ENCODE peak calls at places on chromosomes 4 and X, in seven cellular contexts. L is SJSA1, H is cardiac fibroblast, N is A549, A is lower leg skin, D is OCI-LY7, M is tibial artery. C is an unnamed sample.

GRCh38 chr4:26343041-26343403 is 22.2 kb downstream of the RBPJ start:
- DNase-seq in N (no peak), A (no peak), L (no peak), H (peak), D (no peak), M (no peak), C (no peak)

GRCh38 chrX:24876782-24877315 is 138.9 kb downstream of the ARX start:
- DNase-seq in L (no peak), A (no peak), M (no peak), H (no peak), D (no peak), N (no peak), C (no peak)

GRCh38 chr4:159540501-159540900 is 437.6 kb downstream of the RAPGEF2 start:
- DNase-seq in A (no peak), M (no peak), N (no peak), H (no peak), D (no peak), L (no peak), C (peak)

GRCh38 chr4:38489924-38490639 is 173.9 kb upstream of the KLF3 start:
- DNase-seq in A (no peak), H (peak), D (no peak), N (no peak), M (no peak), L (no peak), C (no peak)

GRCh38 chr4:128502818-128503527 is 215.4 kb upstream of the PGRMC2 start:
- DNase-seq in A (no peak), D (no peak), H (no peak), N (no peak), M (no peak), L (no peak), C (no peak)

GRCh38 chrX:13103111-13103913 is 58.9 kb upstream of the FAM9C start:
- DNase-seq in A (no peak), M (no peak), N (no peak), L (no peak), H (peak), D (no peak), C (no peak)

GRCh38 chrX:40651620-40652223 is 4.4 kb upstream of the CXorf38 start:
- DNase-seq in L (no peak), N (no peak), A (peak), D (peak), M (no peak), H (peak), C (peak)

GRCh38 chr4:15758294-15758693 is 19.8 kb upstream of the CD38 start:
- DNase-seq in M (no peak), A (no peak), D (no peak), N (no peak), L (no peak), H (no peak), C (no peak)

GRCh38 chrX:152206426-152206825 is 68.0 kb upstream of the MAGEA10 start:
- DNase-seq in D (no peak), L (no peak), N (no peak), A (no peak), M (no peak), H (no peak), C (no peak)

GRCh38 chr4:44817905-44818304 is 91.5 kb upstream of the GNPDA2 start:
- DNase-seq in N (no peak), D (no peak), M (no peak), H (no peak), L (no peak), A (no peak), C (no peak)

GRCh38 chrX:96929036-96929435 is 45.3 kb downstream of the RPA4 start:
- DNase-seq in H (no peak), N (no peak), L (no peak), A (no peak), D (no peak), M (no peak), C (no peak)

GRCh38 chr4:41572414-41572986 is 34.5 kb downstream of the LIMCH1 start:
- DNase-seq in H (no peak), A (no peak), D (no peak), N (no peak), L (no peak), M (no peak), C (no peak)

DNA sequence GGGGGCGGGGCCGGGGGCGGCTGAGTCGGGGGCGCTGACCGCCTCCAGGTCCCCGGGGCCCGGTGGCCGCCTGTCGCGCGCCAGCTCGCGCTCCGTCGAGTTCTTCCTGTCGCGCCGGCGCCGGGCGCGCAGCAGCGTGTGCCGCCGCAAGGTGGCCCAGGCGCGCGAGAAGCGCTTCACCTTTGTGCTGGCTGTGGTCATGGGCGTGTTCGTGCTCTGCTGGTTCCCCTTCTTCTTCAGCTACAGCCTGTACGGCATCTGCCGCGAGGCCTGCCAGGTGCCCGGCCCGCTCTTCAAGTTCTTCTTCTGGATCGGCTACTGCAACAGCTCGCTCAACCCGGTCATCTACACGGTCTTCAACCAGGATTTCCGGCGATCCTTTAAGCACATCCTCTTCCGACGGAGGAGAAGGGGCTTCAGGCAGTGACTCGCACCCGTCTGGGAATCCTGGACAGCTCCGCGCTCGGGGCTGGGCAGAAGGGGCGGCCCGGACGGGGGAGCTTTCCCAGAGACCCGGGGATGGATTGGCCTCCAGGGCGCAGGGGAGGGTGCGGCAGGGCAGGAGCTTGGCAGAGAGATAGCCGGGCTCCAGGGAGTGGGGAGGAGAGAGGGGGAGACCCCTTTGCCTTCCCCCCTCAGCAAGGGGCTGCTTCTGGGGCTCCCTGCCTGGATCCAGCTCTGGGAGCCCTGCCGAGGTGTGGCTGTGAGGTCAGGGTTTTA is 1.5 kb downstream of the ADRA2C start:
- DNase-seq in H (peak), L (no peak), A (no peak), M (no peak), D (no peak), N (no peak), C (peak)
- H3K4me3 ChIP-seq in H (no peak), L (no peak), A (no peak), M (peak), D (no peak), N (no peak), C (peak)

GRCh38 chr4:2047781-2048581 is 11.1 kb upstream of the NAT8L start:
- DNase-seq in N (no peak), A (no peak), D (no peak), M (no peak), H (no peak), L (no peak), C (peak)

GRCh38 chr4:2049381-2049780 is 9.7 kb upstream of the NAT8L start:
- DNase-seq in M (no peak), L (no peak), N (no peak), H (no peak), D (no peak), A (no peak), C (no peak)

GRCh38 chr4:2047031-2047660 is 12.0 kb upstream of the NAT8L start:
- DNase-seq in N (no peak), H (no peak), L (no peak), A (no peak), M (no peak), D (no peak), C (no peak)

GRCh38 chr4:2049811-2050210 is 9.3 kb upstream of the NAT8L start:
- DNase-seq in M (no peak), N (no peak), D (no peak), L (no peak), H (no peak), A (no peak), C (no peak)

DNA sequence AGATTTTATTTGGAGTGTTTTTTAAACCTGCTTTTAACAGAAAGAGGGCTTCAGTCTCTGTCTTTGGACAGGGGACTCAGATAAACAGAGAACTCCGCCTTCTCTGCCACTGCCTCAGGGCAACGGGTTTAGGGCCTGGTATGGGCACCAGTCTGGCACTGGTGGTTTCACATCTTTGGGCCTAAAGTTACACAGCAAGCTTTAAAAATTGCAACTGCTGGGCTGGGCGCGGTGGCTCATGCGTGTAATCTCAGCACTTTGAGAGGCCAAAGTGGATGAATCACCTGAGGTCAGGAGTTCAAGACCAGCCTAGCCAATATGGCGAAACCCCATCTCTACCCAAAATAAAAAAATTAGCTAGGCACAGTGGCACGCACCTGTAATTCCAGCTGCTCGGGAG is 10.3 kb upstream of the NAT8L start:
- DNase-seq in D (no peak), M (no peak), H (peak), A (no peak), N (no peak), L (no peak), C (no peak)
- H3K4me3 ChIP-seq in D (no peak), M (no peak), H (no peak), A (no peak), N (no peak), L (no peak), C (no peak)

DNA sequence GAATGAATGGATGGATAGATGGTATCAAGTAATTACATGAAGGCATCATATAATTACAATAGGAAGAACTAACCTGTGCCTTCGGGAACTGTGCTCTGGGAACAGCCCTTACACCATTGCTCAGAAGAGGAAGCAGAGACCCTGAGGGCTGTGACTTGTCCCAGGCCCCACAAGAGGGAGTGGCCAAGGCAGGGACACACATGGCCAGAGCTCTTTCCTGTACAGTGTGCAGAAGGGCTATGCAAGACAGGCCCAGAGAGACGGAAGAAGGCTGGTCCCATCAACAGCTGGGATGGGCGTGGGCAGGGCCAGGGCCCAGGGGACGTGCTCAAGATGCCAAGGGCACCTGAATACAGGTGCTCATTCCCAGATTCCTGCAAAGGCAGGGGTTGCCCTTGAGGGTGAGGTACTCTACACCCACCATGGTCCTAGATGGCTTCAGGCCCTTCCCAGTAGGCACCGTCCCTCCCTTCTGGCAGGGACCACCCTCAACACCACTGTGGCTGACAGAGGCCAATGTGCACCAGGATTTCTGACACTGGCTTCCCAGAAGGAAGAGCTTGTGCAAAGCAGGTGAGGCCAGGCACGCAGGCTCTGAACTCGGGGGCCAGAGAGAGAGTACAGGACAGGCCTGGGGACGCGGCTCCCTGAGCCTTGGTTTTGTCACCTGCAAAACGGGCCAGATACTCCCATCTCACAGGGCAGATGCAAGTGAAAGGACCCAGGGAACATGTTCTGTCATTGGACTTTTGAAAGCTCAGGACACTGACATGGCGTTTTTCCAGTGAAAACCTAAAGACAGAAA is 1.7 kb downstream of the EVC2 start:
- DNase-seq in L (no peak), D (no peak), M (no peak), A (no peak), N (no peak), H (no peak), C (no peak)
- H3K4me3 ChIP-seq in L (no peak), D (no peak), M (no peak), A (no peak), N (no peak), H (no peak), C (no peak)

GRCh38 chrX:149517308-149517707 is 12.2 kb upstream of the IDS start:
- DNase-seq in M (no peak), D (no peak), L (no peak), N (no peak), A (no peak), H (no peak), C (no peak)

GRCh38 chrX:149521438-149521837 is 16.3 kb upstream of the IDS start:
- DNase-seq in N (no peak), D (no peak), H (no peak), A (no peak), L (no peak), M (no peak), C (no peak)

GRCh38 chrX:149515954-149516602 is 11.0 kb upstream of the IDS start:
- DNase-seq in A (no peak), H (no peak), D (no peak), L (no peak), M (no peak), N (no peak), C (no peak)

GRCh38 chrX:149516604-149517003 is 11.5 kb upstream of the IDS start:
- DNase-seq in M (no peak), D (no peak), A (no peak), L (no peak), H (no peak), N (no peak), C (no peak)

DNA sequence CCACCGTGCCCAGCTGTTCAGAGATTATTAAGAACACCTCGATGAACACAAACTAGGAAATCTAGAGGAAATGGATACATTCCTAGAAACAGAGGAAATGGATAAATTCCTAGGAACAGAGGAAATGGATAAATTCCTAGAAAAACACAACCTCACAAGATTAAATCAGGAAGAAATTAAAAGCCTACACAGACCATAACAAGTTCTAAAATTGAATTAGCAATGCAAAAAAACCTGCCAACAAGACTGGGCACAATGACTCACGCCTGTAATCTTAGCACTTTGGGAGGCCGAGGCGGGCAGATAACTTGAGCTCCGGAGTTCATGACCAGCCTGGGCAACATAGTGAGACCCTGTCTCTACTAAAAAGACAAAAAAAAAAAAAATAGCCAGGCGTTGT is 13.1 kb upstream of the IDS start:
- DNase-seq in A (no peak), L (no peak), M (no peak), D (no peak), N (no peak), H (no peak), C (no peak)
- H3K4me3 ChIP-seq in A (no peak), L (no peak), M (no peak), D (no peak), N (no peak), H (no peak), C (no peak)

GRCh38 chrX:34470507-34470906 is 186.6 kb downstream of the TMEM47 start:
- DNase-seq in H (no peak), M (no peak), N (no peak), D (no peak), L (no peak), A (no peak), C (no peak)
- H3K4me3 ChIP-seq in H (no peak), M (no peak), N (no peak), D (no peak), L (no peak), A (no peak), C (no peak)